ENCODE peak calls at places on chromosomes 16 and 17, in five cellular contexts. P, M, H, F and D are unnamed samples.

GRCh38 chr16:75591001-75591852 is 25.0 kb downstream of the GABARAPL2 start:
- DNase-seq in P (peak; percentile 77), M (no peak), H (peak; percentile 37), F (no peak), D (no peak)

GRCh38 chr16:4115209-4115940 is 867 bp downstream of the ADCY9 start:
- DNase-seq in P (peak; percentile 72), M (peak; percentile 54), H (peak; percentile 76), F (no peak), D (peak; percentile 43)

GRCh38 chr17:35773129-35773528 is 12.4 kb downstream of the C17orf50 start:
- DNase-seq in P (no peak), M (no peak), H (no peak), F (no peak), D (no peak)

GRCh38 chr16:70712359-70712758 is 26.5 kb upstream of the MTSS2 start:
- DNase-seq in P (no peak), M (no peak), H (no peak), F (no peak), D (no peak)

GRCh38 chr17:76440722-76441362 is 12.1 kb downstream of the UBE2O start:
- DNase-seq in P (no peak), M (no peak), H (no peak), F (no peak), D (no peak)

GRCh38 chr16:48997081-48997615 is 284.5 kb downstream of the CBLN1 start:
- DNase-seq in P (no peak), M (no peak), H (no peak), F (no peak), D (no peak)

GRCh38 chr17:72699566-72699965 is 392.9 kb downstream of the SLC39A11 start:
- DNase-seq in P (peak; percentile 73), M (no peak), H (no peak), F (no peak), D (no peak)

GRCh38 chr16:3920206-3920605 is 39.7 kb upstream of the CREBBP start:
- DNase-seq in P (no peak), M (no peak), H (no peak), F (no peak), D (no peak)

GRCh38 chr17:80858301-80859003 is 133.2 kb upstream of the CHMP6 start:
- DNase-seq in P (no peak), M (no peak), H (no peak), F (no peak), D (no peak)

GRCh38 chr17:56897646-56898424 is 16.0 kb downstream of the TRIM25 start:
- DNase-seq in P (no peak), M (no peak), H (no peak), F (no peak), D (no peak)

GRCh38 chr17:38867179-38867994 is 2.5 kb upstream of the LASP1 start:
- DNase-seq in P (peak; percentile 68), M (peak; percentile 46), H (peak; percentile 77), F (no peak), D (peak; percentile 48)

GRCh38 chr16:89402962-89403361 is 87.4 kb downstream of the ANKRD11 start:
- DNase-seq in P (no peak), M (no peak), H (no peak), F (no peak), D (peak; percentile 36)

GRCh38 chr17:49595980-49596379 is 20.3 kb downstream of the NXPH3 start:
- DNase-seq in P (no peak), M (no peak), H (no peak), F (no peak), D (no peak)

GRCh38 chr17:30291571-30292489 is at the start of gene BLMH:
- DNase-seq in P (peak; percentile 77), M (peak; percentile 76), H (peak; percentile 88), F (peak; percentile 46), D (peak; percentile 74)

GRCh38 chr16:64440421-64440831 is 681.4 kb downstream of the CDH11 start:
- DNase-seq in P (peak; percentile 99), M (no peak), H (no peak), F (no peak), D (no peak)

GRCh38 chr16:69798466-69798865 is 36.3 kb downstream of the WWP2 start:
- DNase-seq in P (peak; percentile 9), M (no peak), H (peak; percentile 15), F (no peak), D (no peak)

GRCh38 chr17:32350662-32351418 is 883 bp downstream of the ZNF207 start:
- DNase-seq in P (peak; percentile 78), M (peak; percentile 47), H (peak; percentile 59), F (no peak), D (no peak)

GRCh38 chr17:7393613-7394451 is 493 bp downstream of the PLSCR3 start:
- DNase-seq in P (no peak), M (peak; percentile 33), H (peak; percentile 38), F (no peak), D (no peak)

GRCh38 chr16:89841275-89841674 is 13.0 kb downstream of the SPIRE2 start:
- DNase-seq in P (no peak), M (no peak), H (no peak), F (no peak), D (peak; percentile 26)

GRCh38 chr16:10314811-10315210 is 71.0 kb upstream of the ATF7IP2 start:
- DNase-seq in P (peak; percentile 5), M (no peak), H (peak; percentile 41), F (no peak), D (no peak)
- TF ChIP-seq CTCF in P (no peak), M (no peak), H (peak; percentile 44), F (no peak), D (no peak)

DNA sequence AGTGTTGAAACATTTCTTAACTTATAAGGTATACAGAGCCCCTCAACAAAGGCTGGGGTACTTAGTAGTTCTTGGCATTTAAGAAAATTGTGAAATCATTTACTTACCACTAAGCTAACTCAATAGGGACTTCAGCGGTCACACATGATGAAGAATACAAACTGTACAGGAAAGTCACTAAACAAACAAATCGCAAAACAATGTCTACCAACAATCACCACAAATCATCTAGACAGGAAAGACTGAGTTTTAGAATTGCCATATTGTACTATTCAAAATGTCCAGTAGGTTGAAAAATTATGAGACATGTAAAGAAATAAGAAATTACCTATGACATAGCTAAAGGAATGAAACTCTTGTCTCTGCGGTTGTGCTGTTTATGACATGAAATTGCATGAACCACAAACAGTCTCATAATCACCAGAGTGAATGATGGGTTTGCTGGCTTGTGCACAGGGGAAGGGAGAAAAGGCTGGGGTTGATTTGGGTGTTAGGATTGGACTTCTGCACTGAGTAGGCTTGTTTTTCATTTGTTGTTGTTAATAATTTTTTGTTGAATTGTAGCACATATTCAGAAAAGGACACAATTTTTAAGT is 441.1 kb upstream of the MON1B start:
- DNase-seq in P (no peak), M (no peak), H (no peak), F (no peak), D (no peak)
- TF ChIP-seq CTCF in P (no peak), M (no peak), H (no peak), F (no peak), D (no peak)

GRCh38 chr17:78332991-78333390 is 26.9 kb downstream of the SOCS3 start:
- DNase-seq in P (no peak), M (no peak), H (no peak), F (no peak), D (no peak)
- TF ChIP-seq CTCF in P (no peak), M (no peak), H (no peak), F (no peak), D (no peak)

DNA sequence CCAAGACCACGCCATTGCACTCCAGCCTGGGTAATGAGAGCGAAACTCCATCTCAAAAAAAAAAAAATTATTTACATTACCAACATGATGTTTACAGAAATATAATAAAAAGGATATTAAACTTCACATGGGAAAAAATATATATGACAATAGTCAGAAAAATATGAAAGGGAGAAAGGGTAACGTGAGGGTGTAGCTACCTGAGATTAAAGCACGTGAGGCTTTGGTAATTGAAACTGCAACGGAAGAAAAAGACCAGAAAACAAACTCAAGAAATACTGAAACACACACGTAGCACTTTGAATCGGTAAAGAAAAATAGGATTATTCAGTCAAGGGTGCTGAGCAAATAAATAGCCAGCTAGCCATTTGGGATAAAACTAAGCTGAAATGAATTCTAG is 53.6 kb downstream of the CYTH1 start:
- DNase-seq in P (no peak), M (no peak), H (no peak), F (no peak), D (no peak)
- TF ChIP-seq CTCF in P (no peak), M (no peak), H (no peak), F (no peak), D (no peak)

GRCh38 chr16:10168258-10168657 is 14.0 kb downstream of the GRIN2A start:
- DNase-seq in P (peak; percentile 71), M (no peak), H (no peak), F (no peak), D (no peak)
- TF ChIP-seq CTCF in P (no peak), M (no peak), H (no peak), F (no peak), D (no peak)